ENCODE peak calls at places on chromosome 16, in eight cellular contexts. One of them, this sample, is unnamed.

GRCh38 chr16:53866520-53866919 is 162.6 kb downstream of the FTO start:
- DNase-seq in CD4-positive, alpha-beta T cell: no peak
- DNase-seq in mammary epithelial cell: no peak
- DNase-seq in thoracic aorta: no peak
- DNase-seq in left cardiac atrium: no peak
- DNase-seq in WTC11: no peak
- DNase-seq in upper lobe of right lung: no peak
- DNase-seq in HEK293T: no peak
- DNase-seq in this sample: no peak

GRCh38 chr16:22191966-22192260 is 14.2 kb upstream of the EEF2K start:
- DNase-seq in CD4-positive, alpha-beta T cell: peak
- DNase-seq in mammary epithelial cell: peak
- DNase-seq in thoracic aorta: no peak
- DNase-seq in left cardiac atrium: no peak
- DNase-seq in WTC11: no peak
- DNase-seq in upper lobe of right lung: no peak
- DNase-seq in HEK293T: no peak
- DNase-seq in this sample: peak

GRCh38 chr16:1378087-1378803 is 26.5 kb downstream of the GNPTG start:
- DNase-seq in CD4-positive, alpha-beta T cell: no peak
- DNase-seq in mammary epithelial cell: no peak
- DNase-seq in thoracic aorta: no peak
- DNase-seq in left cardiac atrium: no peak
- DNase-seq in WTC11: no peak
- DNase-seq in upper lobe of right lung: no peak
- DNase-seq in HEK293T: no peak
- DNase-seq in this sample: no peak

GRCh38 chr16:5012887-5013286 is 20.8 kb downstream of the NAGPA start:
- DNase-seq in CD4-positive, alpha-beta T cell: no peak
- DNase-seq in mammary epithelial cell: no peak
- DNase-seq in thoracic aorta: no peak
- DNase-seq in left cardiac atrium: no peak
- DNase-seq in WTC11: no peak
- DNase-seq in upper lobe of right lung: no peak
- DNase-seq in HEK293T: no peak
- DNase-seq in this sample: no peak

GRCh38 chr16:84486551-84487235 is 17.8 kb downstream of the MEAK7 start:
- DNase-seq in CD4-positive, alpha-beta T cell: no peak
- DNase-seq in mammary epithelial cell: no peak
- DNase-seq in thoracic aorta: no peak
- DNase-seq in left cardiac atrium: no peak
- DNase-seq in WTC11: no peak
- DNase-seq in upper lobe of right lung: peak
- DNase-seq in HEK293T: peak
- DNase-seq in this sample: no peak

GRCh38 chr16:57165483-57165882 is 20.4 kb downstream of the PSME3IP1 start:
- DNase-seq in CD4-positive, alpha-beta T cell: no peak
- DNase-seq in mammary epithelial cell: no peak
- DNase-seq in thoracic aorta: no peak
- DNase-seq in left cardiac atrium: no peak
- DNase-seq in WTC11: no peak
- DNase-seq in upper lobe of right lung: no peak
- DNase-seq in HEK293T: no peak
- DNase-seq in this sample: no peak

GRCh38 chr16:21704266-21704665 is 40.5 kb downstream of the OTOA start:
- DNase-seq in CD4-positive, alpha-beta T cell: no peak
- DNase-seq in mammary epithelial cell: no peak
- DNase-seq in thoracic aorta: no peak
- DNase-seq in left cardiac atrium: no peak
- DNase-seq in WTC11: no peak
- DNase-seq in upper lobe of right lung: no peak
- DNase-seq in HEK293T: no peak
- DNase-seq in this sample: no peak

GRCh38 chr16:67917852-67918236 is 13.8 kb downstream of the CTRL start:
- DNase-seq in CD4-positive, alpha-beta T cell: no peak
- DNase-seq in mammary epithelial cell: peak
- DNase-seq in thoracic aorta: no peak
- DNase-seq in left cardiac atrium: no peak
- DNase-seq in WTC11: no peak
- DNase-seq in upper lobe of right lung: no peak
- DNase-seq in HEK293T: no peak
- DNase-seq in this sample: no peak

GRCh38 chr16:79810449-79811189 is 210.1 kb upstream of the MAF start:
- DNase-seq in CD4-positive, alpha-beta T cell: no peak
- DNase-seq in mammary epithelial cell: peak
- DNase-seq in thoracic aorta: no peak
- DNase-seq in left cardiac atrium: no peak
- DNase-seq in WTC11: no peak
- DNase-seq in upper lobe of right lung: no peak
- DNase-seq in HEK293T: no peak
- DNase-seq in this sample: no peak

GRCh38 chr16:56617212-56618085 is 8.1 kb upstream of the MT1E start:
- DNase-seq in CD4-positive, alpha-beta T cell: peak
- DNase-seq in mammary epithelial cell: peak
- DNase-seq in thoracic aorta: no peak
- DNase-seq in left cardiac atrium: peak
- DNase-seq in WTC11: peak
- DNase-seq in upper lobe of right lung: peak
- DNase-seq in HEK293T: no peak
- DNase-seq in this sample: peak

GRCh38 chr16:89904606-89905510 is 13.8 kb upstream of the MC1R start:
- DNase-seq in CD4-positive, alpha-beta T cell: no peak
- DNase-seq in mammary epithelial cell: no peak
- DNase-seq in thoracic aorta: no peak
- DNase-seq in left cardiac atrium: no peak
- DNase-seq in WTC11: no peak
- DNase-seq in upper lobe of right lung: no peak
- DNase-seq in HEK293T: no peak
- DNase-seq in this sample: no peak

GRCh38 chr16:84700518-84701277 is 898 bp downstream of the USP10 start:
- DNase-seq in CD4-positive, alpha-beta T cell: no peak
- DNase-seq in mammary epithelial cell: peak
- DNase-seq in thoracic aorta: no peak
- DNase-seq in left cardiac atrium: no peak
- DNase-seq in WTC11: no peak
- DNase-seq in upper lobe of right lung: no peak
- DNase-seq in HEK293T: no peak
- DNase-seq in this sample: no peak

GRCh38 chr16:83717308-83717707 is 90.5 kb upstream of the HSBP1 start:
- DNase-seq in CD4-positive, alpha-beta T cell: no peak
- DNase-seq in mammary epithelial cell: no peak
- DNase-seq in thoracic aorta: no peak
- DNase-seq in left cardiac atrium: no peak
- DNase-seq in WTC11: peak
- DNase-seq in upper lobe of right lung: no peak
- DNase-seq in HEK293T: peak
- DNase-seq in this sample: no peak

GRCh38 chr16:73725147-73725546 is 571.5 kb upstream of the PSMD7 start:
- DNase-seq in CD4-positive, alpha-beta T cell: no peak
- DNase-seq in mammary epithelial cell: no peak
- DNase-seq in thoracic aorta: no peak
- DNase-seq in left cardiac atrium: no peak
- DNase-seq in WTC11: no peak
- DNase-seq in upper lobe of right lung: no peak
- DNase-seq in HEK293T: no peak
- DNase-seq in this sample: no peak

GRCh38 chr16:56793504-56793903 is 63.6 kb downstream of the NUP93 start:
- DNase-seq in CD4-positive, alpha-beta T cell: no peak
- DNase-seq in mammary epithelial cell: peak
- DNase-seq in thoracic aorta: no peak
- DNase-seq in left cardiac atrium: no peak
- DNase-seq in WTC11: no peak
- DNase-seq in upper lobe of right lung: no peak
- DNase-seq in HEK293T: no peak
- DNase-seq in this sample: no peak

GRCh38 chr16:48385272-48385953 is at the start of gene SIAH1:
- DNase-seq in CD4-positive, alpha-beta T cell: peak
- DNase-seq in mammary epithelial cell: peak
- DNase-seq in thoracic aorta: no peak
- DNase-seq in left cardiac atrium: peak
- DNase-seq in WTC11: peak
- DNase-seq in upper lobe of right lung: peak
- DNase-seq in HEK293T: peak
- DNase-seq in this sample: peak

GRCh38 chr16:9123871-9124270 is 32.4 kb downstream of the HAPSTR1 start:
- DNase-seq in CD4-positive, alpha-beta T cell: no peak
- DNase-seq in mammary epithelial cell: peak
- DNase-seq in thoracic aorta: no peak
- DNase-seq in left cardiac atrium: peak
- DNase-seq in WTC11: no peak
- DNase-seq in upper lobe of right lung: peak
- DNase-seq in HEK293T: no peak
- DNase-seq in this sample: peak

GRCh38 chr16:84379731-84380369 is 11.5 kb downstream of the ATP2C2 start:
- DNase-seq in CD4-positive, alpha-beta T cell: no peak
- DNase-seq in mammary epithelial cell: no peak
- DNase-seq in thoracic aorta: no peak
- DNase-seq in left cardiac atrium: no peak
- DNase-seq in WTC11: no peak
- DNase-seq in upper lobe of right lung: peak
- DNase-seq in HEK293T: no peak
- DNase-seq in this sample: no peak

GRCh38 chr16:14490281-14490680 is 139.8 kb downstream of the PARN start:
- DNase-seq in CD4-positive, alpha-beta T cell: no peak
- DNase-seq in mammary epithelial cell: no peak
- DNase-seq in thoracic aorta: no peak
- DNase-seq in left cardiac atrium: no peak
- DNase-seq in WTC11: no peak
- DNase-seq in upper lobe of right lung: no peak
- DNase-seq in HEK293T: no peak
- DNase-seq in this sample: no peak

GRCh38 chr16:46765050-46765449 is 16.9 kb upstream of the MYLK3 start:
- DNase-seq in CD4-positive, alpha-beta T cell: no peak
- DNase-seq in mammary epithelial cell: peak
- DNase-seq in thoracic aorta: no peak
- DNase-seq in left cardiac atrium: no peak
- DNase-seq in WTC11: no peak
- DNase-seq in upper lobe of right lung: no peak
- DNase-seq in HEK293T: no peak
- DNase-seq in this sample: no peak

GRCh38 chr16:22653876-22654275 is 143.2 kb downstream of the NPIPB5 start:
- DNase-seq in CD4-positive, alpha-beta T cell: no peak
- DNase-seq in mammary epithelial cell: no peak
- DNase-seq in thoracic aorta: no peak
- DNase-seq in left cardiac atrium: no peak
- DNase-seq in WTC11: no peak
- DNase-seq in upper lobe of right lung: no peak
- DNase-seq in HEK293T: no peak
- DNase-seq in this sample: no peak

GRCh38 chr16:67679935-67680897 is 13.6 kb downstream of the C16orf86 start:
- DNase-seq in CD4-positive, alpha-beta T cell: no peak
- DNase-seq in mammary epithelial cell: no peak
- DNase-seq in thoracic aorta: no peak
- DNase-seq in left cardiac atrium: no peak
- DNase-seq in WTC11: no peak
- DNase-seq in upper lobe of right lung: no peak
- DNase-seq in HEK293T: no peak
- DNase-seq in this sample: peak

GRCh38 chr16:15401972-15402371 is 6.4 kb downstream of the MPV17L start:
- DNase-seq in CD4-positive, alpha-beta T cell: no peak
- DNase-seq in mammary epithelial cell: no peak
- DNase-seq in thoracic aorta: no peak
- DNase-seq in left cardiac atrium: no peak
- DNase-seq in WTC11: no peak
- DNase-seq in upper lobe of right lung: no peak
- DNase-seq in HEK293T: no peak
- DNase-seq in this sample: no peak

GRCh38 chr16:20740007-20740883 is 1.4 kb downstream of the THUMPD1 start:
- DNase-seq in CD4-positive, alpha-beta T cell: no peak
- DNase-seq in mammary epithelial cell: peak
- DNase-seq in thoracic aorta: no peak
- DNase-seq in left cardiac atrium: no peak
- DNase-seq in WTC11: no peak
- DNase-seq in upper lobe of right lung: no peak
- DNase-seq in HEK293T: no peak
- DNase-seq in this sample: no peak

GRCh38 chr16:55001931-55002330 is 71.3 kb downstream of the IRX5 start:
- DNase-seq in CD4-positive, alpha-beta T cell: no peak
- DNase-seq in mammary epithelial cell: peak
- DNase-seq in thoracic aorta: no peak
- DNase-seq in left cardiac atrium: no peak
- DNase-seq in WTC11: no peak
- DNase-seq in upper lobe of right lung: no peak
- DNase-seq in HEK293T: no peak
- DNase-seq in this sample: no peak

GRCh38 chr16:15829460-15829859 is 27.4 kb downstream of the MYH11 start:
- DNase-seq in CD4-positive, alpha-beta T cell: no peak
- DNase-seq in mammary epithelial cell: no peak
- DNase-seq in thoracic aorta: peak
- DNase-seq in left cardiac atrium: peak
- DNase-seq in WTC11: peak
- DNase-seq in upper lobe of right lung: peak
- DNase-seq in HEK293T: no peak
- DNase-seq in this sample: no peak

GRCh38 chr16:9258423-9259051 is 167.1 kb downstream of the HAPSTR1 start:
- DNase-seq in CD4-positive, alpha-beta T cell: no peak
- DNase-seq in mammary epithelial cell: peak
- DNase-seq in thoracic aorta: no peak
- DNase-seq in left cardiac atrium: peak
- DNase-seq in WTC11: peak
- DNase-seq in upper lobe of right lung: no peak
- DNase-seq in HEK293T: peak
- DNase-seq in this sample: no peak